ENCODE peak calls at places on chromosomes 1 and 21, in ten cellular contexts. One of them, this sample, is unnamed.

GRCh38 chr1:162889989-162890388 is 29.0 kb upstream of the CCDC190 start:
- DNase-seq in spleen: no peak
- DNase-seq in suprapubic skin: no peak
- DNase-seq in HCT116: no peak
- DNase-seq in esophagus muscularis mucosa: no peak
- DNase-seq in breast epithelium: no peak
- DNase-seq in endothelial cell of umbilical vein: no peak
- DNase-seq in Panc1: no peak
- DNase-seq in H1: no peak
- DNase-seq in prostate gland: no peak
- DNase-seq in this sample: no peak

GRCh38 chr1:1210726-1211540 is 3.0 kb downstream of the TNFRSF4 start:
- DNase-seq in HCT116: no peak
- DNase-seq in spleen: peak; percentile 73
- DNase-seq in breast epithelium: no peak
- DNase-seq in endothelial cell of umbilical vein: no peak
- DNase-seq in esophagus muscularis mucosa: no peak
- DNase-seq in prostate gland: no peak
- DNase-seq in suprapubic skin: no peak
- DNase-seq in H1: no peak
- DNase-seq in Panc1: no peak
- DNase-seq in this sample: no peak

GRCh38 chr1:11967028-11967547 is 13.2 kb upstream of the MFN2 start:
- DNase-seq in prostate gland: peak; percentile 40
- DNase-seq in endothelial cell of umbilical vein: peak; percentile 37
- DNase-seq in HCT116: peak; percentile 54
- DNase-seq in suprapubic skin: no peak
- DNase-seq in H1: peak; percentile 64
- DNase-seq in breast epithelium: no peak
- DNase-seq in esophagus muscularis mucosa: no peak
- DNase-seq in spleen: no peak
- DNase-seq in Panc1: peak; percentile 63
- DNase-seq in this sample: no peak

GRCh38 chr1:223802032-223802431 is 43.7 kb downstream of the TP53BP2 start:
- DNase-seq in endothelial cell of umbilical vein: no peak
- DNase-seq in prostate gland: no peak
- DNase-seq in HCT116: no peak
- DNase-seq in H1: no peak
- DNase-seq in suprapubic skin: no peak
- DNase-seq in spleen: no peak
- DNase-seq in esophagus muscularis mucosa: no peak
- DNase-seq in breast epithelium: no peak
- DNase-seq in Panc1: no peak
- DNase-seq in this sample: no peak

GRCh38 chr1:154809436-154810413 is 60.4 kb downstream of the KCNN3 start:
- DNase-seq in Panc1: no peak
- DNase-seq in endothelial cell of umbilical vein: peak; percentile 62
- DNase-seq in prostate gland: peak; percentile 20
- DNase-seq in esophagus muscularis mucosa: no peak
- DNase-seq in breast epithelium: no peak
- DNase-seq in spleen: no peak
- DNase-seq in H1: no peak
- DNase-seq in suprapubic skin: no peak
- DNase-seq in HCT116: no peak
- DNase-seq in this sample: no peak

GRCh38 chr1:71365451-71365850 is 284.6 kb upstream of the ZRANB2 start:
- DNase-seq in HCT116: no peak
- DNase-seq in prostate gland: no peak
- DNase-seq in Panc1: no peak
- DNase-seq in esophagus muscularis mucosa: no peak
- DNase-seq in spleen: no peak
- DNase-seq in suprapubic skin: no peak
- DNase-seq in H1: no peak
- DNase-seq in breast epithelium: no peak
- DNase-seq in endothelial cell of umbilical vein: no peak
- DNase-seq in this sample: no peak

GRCh38 chr1:26237230-26237966 is 3.4 kb downstream of the CEP85 start:
- DNase-seq in H1: no peak
- DNase-seq in suprapubic skin: no peak
- DNase-seq in endothelial cell of umbilical vein: peak; percentile 45
- DNase-seq in spleen: no peak
- DNase-seq in Panc1: peak; percentile 18
- DNase-seq in HCT116: no peak
- DNase-seq in breast epithelium: no peak
- DNase-seq in esophagus muscularis mucosa: no peak
- DNase-seq in prostate gland: no peak
- DNase-seq in this sample: no peak

GRCh38 chr1:18294437-18295176 is 186.1 kb upstream of the KLHDC7A start:
- DNase-seq in prostate gland: no peak
- DNase-seq in esophagus muscularis mucosa: no peak
- DNase-seq in endothelial cell of umbilical vein: no peak
- DNase-seq in spleen: no peak
- DNase-seq in H1: peak; percentile 78
- DNase-seq in suprapubic skin: no peak
- DNase-seq in breast epithelium: no peak
- DNase-seq in Panc1: no peak
- DNase-seq in HCT116: no peak
- DNase-seq in this sample: no peak

GRCh38 chr1:64965239-64966157 is 851 bp downstream of the JAK1 start:
- DNase-seq in H1: peak; percentile 74
- DNase-seq in spleen: peak; percentile 95
- DNase-seq in HCT116: no peak
- DNase-seq in Panc1: no peak
- DNase-seq in breast epithelium: peak; percentile 65
- DNase-seq in suprapubic skin: peak; percentile 88
- DNase-seq in esophagus muscularis mucosa: no peak
- DNase-seq in prostate gland: peak; percentile 40
- DNase-seq in endothelial cell of umbilical vein: peak; percentile 71
- DNase-seq in this sample: peak; percentile 90

GRCh38 chr1:53195211-53195909 is 1.3 kb upstream of the CPT2 start:
- DNase-seq in esophagus muscularis mucosa: no peak
- DNase-seq in spleen: no peak
- DNase-seq in Panc1: no peak
- DNase-seq in endothelial cell of umbilical vein: no peak
- DNase-seq in prostate gland: no peak
- DNase-seq in suprapubic skin: peak; percentile 54
- DNase-seq in HCT116: no peak
- DNase-seq in H1: no peak
- DNase-seq in breast epithelium: peak; percentile 34
- DNase-seq in this sample: peak; percentile 45

DNA sequence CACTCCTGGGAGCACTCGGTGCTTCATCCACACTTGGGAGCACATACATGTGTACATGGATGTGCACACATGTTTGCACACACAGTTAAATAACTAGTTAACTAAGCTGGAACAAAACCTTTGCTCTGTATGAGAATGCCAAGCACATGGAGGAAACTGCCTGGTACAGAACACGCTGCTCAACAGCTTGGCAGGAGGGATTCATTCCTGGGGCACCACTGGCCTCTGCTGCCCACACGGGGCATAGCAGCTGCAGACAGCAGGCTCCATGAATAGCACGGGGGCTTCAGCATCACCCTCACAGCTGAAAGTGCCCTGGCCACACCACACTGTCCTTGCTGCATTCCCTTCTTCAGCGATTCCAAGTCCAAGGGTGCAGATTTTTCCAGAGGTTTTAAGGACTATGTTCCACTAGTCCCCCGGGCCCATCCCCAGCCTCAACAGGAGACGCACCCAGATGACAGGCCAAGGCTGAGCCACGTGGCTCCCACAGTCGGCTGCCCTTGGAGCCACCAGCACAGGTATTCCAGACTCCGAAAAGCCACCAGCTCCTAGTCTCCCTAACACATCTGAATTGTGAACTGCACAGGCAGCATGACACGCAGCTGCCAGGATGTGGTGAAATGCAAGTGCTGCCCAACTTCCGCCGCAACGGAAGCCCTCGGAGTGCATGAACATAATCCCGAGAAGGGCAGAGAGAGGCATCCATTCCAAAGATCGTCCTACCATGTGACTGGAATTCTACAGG is 16.9 kb downstream of the NPHP4 start:
- DNase-seq in spleen: peak; percentile 88
- DNase-seq in H1: peak; percentile 73
- DNase-seq in breast epithelium: no peak
- DNase-seq in HCT116: no peak
- DNase-seq in Panc1: no peak
- DNase-seq in esophagus muscularis mucosa: no peak
- DNase-seq in prostate gland: peak; percentile 44
- DNase-seq in endothelial cell of umbilical vein: peak; percentile 57
- DNase-seq in suprapubic skin: no peak
- DNase-seq in this sample: peak; percentile 34
- TF ChIP-seq POLR2AphosphoS5 in spleen: no peak
- TF ChIP-seq POLR2AphosphoS5 in H1: no peak
- TF ChIP-seq POLR2AphosphoS5 in breast epithelium: no peak
- TF ChIP-seq POLR2AphosphoS5 in HCT116: no peak
- TF ChIP-seq POLR2AphosphoS5 in Panc1: no peak
- TF ChIP-seq POLR2AphosphoS5 in esophagus muscularis mucosa: no peak
- TF ChIP-seq POLR2AphosphoS5 in prostate gland: no peak
- TF ChIP-seq POLR2AphosphoS5 in endothelial cell of umbilical vein: no peak
- TF ChIP-seq POLR2AphosphoS5 in suprapubic skin: no peak
- TF ChIP-seq POLR2AphosphoS5 in this sample: no peak

GRCh38 chr1:184664042-184664659 is 90.5 kb downstream of the EDEM3 start:
- DNase-seq in spleen: peak; percentile 86
- DNase-seq in prostate gland: peak; percentile 73
- DNase-seq in esophagus muscularis mucosa: peak; percentile 92
- DNase-seq in H1: peak; percentile 94
- DNase-seq in endothelial cell of umbilical vein: peak; percentile 56
- DNase-seq in HCT116: peak; percentile 26
- DNase-seq in Panc1: no peak
- DNase-seq in suprapubic skin: peak; percentile 90
- DNase-seq in breast epithelium: peak; percentile 63
- DNase-seq in this sample: peak; percentile 92

GRCh38 chr1:184658033-184658432 is 96.6 kb downstream of the EDEM3 start:
- DNase-seq in esophagus muscularis mucosa: peak; percentile 21
- DNase-seq in prostate gland: no peak
- DNase-seq in endothelial cell of umbilical vein: no peak
- DNase-seq in suprapubic skin: no peak
- DNase-seq in HCT116: no peak
- DNase-seq in breast epithelium: no peak
- DNase-seq in H1: no peak
- DNase-seq in spleen: no peak
- DNase-seq in Panc1: no peak
- DNase-seq in this sample: no peak

GRCh38 chr1:184661801-184662200 is 92.9 kb downstream of the EDEM3 start:
- DNase-seq in breast epithelium: no peak
- DNase-seq in H1: no peak
- DNase-seq in suprapubic skin: no peak
- DNase-seq in spleen: no peak
- DNase-seq in HCT116: no peak
- DNase-seq in endothelial cell of umbilical vein: no peak
- DNase-seq in esophagus muscularis mucosa: peak; percentile 2
- DNase-seq in Panc1: no peak
- DNase-seq in prostate gland: no peak
- DNase-seq in this sample: no peak

GRCh38 chr1:184664661-184665060 is 90.0 kb downstream of the EDEM3 start:
- DNase-seq in endothelial cell of umbilical vein: no peak
- DNase-seq in Panc1: no peak
- DNase-seq in spleen: no peak
- DNase-seq in esophagus muscularis mucosa: peak; percentile 57
- DNase-seq in suprapubic skin: no peak
- DNase-seq in HCT116: no peak
- DNase-seq in H1: peak; percentile 55
- DNase-seq in breast epithelium: no peak
- DNase-seq in prostate gland: no peak
- DNase-seq in this sample: no peak

DNA sequence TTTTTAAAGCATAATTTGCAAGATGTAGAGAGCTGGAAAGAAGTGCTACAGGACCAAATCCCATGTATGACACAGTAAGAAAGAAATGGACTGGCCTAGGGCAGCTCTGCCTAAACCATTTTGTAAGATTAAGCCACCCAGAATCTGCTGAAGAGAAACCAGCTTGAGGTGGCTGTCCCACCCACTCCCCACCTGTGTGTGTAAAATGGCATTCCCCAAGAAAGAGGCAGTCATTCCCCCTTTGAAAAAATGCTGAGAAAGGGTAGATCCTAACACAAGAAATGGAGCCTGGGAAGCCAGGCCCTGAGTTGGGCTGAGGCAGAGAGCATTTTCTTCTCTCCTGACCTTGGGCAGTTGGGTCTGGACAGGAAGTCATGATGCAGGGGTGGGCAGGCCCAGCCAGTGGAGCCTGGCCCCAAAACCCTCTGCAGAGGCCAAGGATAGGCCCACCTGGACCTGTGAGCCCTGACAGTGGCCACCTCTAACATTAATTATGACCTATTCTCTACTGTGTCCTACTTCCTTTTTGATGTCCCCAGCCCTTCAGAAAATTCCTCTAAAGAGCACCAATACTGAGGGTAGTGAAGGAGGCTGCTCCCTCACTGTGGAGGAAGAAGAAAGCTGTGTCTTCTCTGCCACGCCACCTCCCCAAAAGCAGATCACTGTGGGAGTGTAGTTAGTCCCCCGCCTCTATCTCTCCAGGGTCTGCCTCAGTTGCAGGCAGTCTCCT is 94.0 kb downstream of the EDEM3 start:
- DNase-seq in breast epithelium: no peak
- DNase-seq in esophagus muscularis mucosa: peak; percentile 62
- DNase-seq in HCT116: no peak
- DNase-seq in spleen: no peak
- DNase-seq in prostate gland: no peak
- DNase-seq in suprapubic skin: no peak
- DNase-seq in H1: no peak
- DNase-seq in Panc1: no peak
- DNase-seq in endothelial cell of umbilical vein: no peak
- DNase-seq in this sample: no peak
- H3K4me1 ChIP-seq in breast epithelium: no peaks in the 10 kb centered on the region
- H3K4me1 ChIP-seq in esophagus muscularis mucosa: peaks cover 27% of the 10 kb centered on the region
- H3K4me1 ChIP-seq in HCT116: no peaks in the 10 kb centered on the region
- H3K4me1 ChIP-seq in spleen: peaks cover 12% of the 10 kb centered on the region
- H3K4me1 ChIP-seq in prostate gland: peaks cover 15% of the 10 kb centered on the region
- H3K4me1 ChIP-seq in suprapubic skin: peaks cover 10% of the 10 kb centered on the region
- H3K4me1 ChIP-seq in H1: peaks cover 5% of the 10 kb centered on the region
- H3K4me1 ChIP-seq in Panc1: no peaks in the 10 kb centered on the region
- H3K4me1 ChIP-seq in endothelial cell of umbilical vein: no peaks in the 10 kb centered on the region
- H3K4me1 ChIP-seq in this sample: peaks cover 20% of the 10 kb centered on the region

GRCh38 chr1:225343618-225344017 is 84.2 kb downstream of the LBR start:
- DNase-seq in spleen: no peak
- DNase-seq in suprapubic skin: no peak
- DNase-seq in H1: no peak
- DNase-seq in prostate gland: no peak
- DNase-seq in Panc1: no peak
- DNase-seq in endothelial cell of umbilical vein: peak; percentile 27
- DNase-seq in breast epithelium: no peak
- DNase-seq in esophagus muscularis mucosa: no peak
- DNase-seq in HCT116: peak; percentile 16
- DNase-seq in this sample: no peak
- TF ChIP-seq CTCF in spleen: no peak
- TF ChIP-seq CTCF in suprapubic skin: no peak
- TF ChIP-seq CTCF in H1: no peak
- TF ChIP-seq CTCF in prostate gland: no peak
- TF ChIP-seq CTCF in Panc1: peak; percentile 58
- TF ChIP-seq CTCF in endothelial cell of umbilical vein: no peak
- TF ChIP-seq CTCF in breast epithelium: no peak
- TF ChIP-seq CTCF in esophagus muscularis mucosa: no peak
- TF ChIP-seq CTCF in HCT116: peak; percentile 37
- TF ChIP-seq CTCF in this sample: no peak

DNA sequence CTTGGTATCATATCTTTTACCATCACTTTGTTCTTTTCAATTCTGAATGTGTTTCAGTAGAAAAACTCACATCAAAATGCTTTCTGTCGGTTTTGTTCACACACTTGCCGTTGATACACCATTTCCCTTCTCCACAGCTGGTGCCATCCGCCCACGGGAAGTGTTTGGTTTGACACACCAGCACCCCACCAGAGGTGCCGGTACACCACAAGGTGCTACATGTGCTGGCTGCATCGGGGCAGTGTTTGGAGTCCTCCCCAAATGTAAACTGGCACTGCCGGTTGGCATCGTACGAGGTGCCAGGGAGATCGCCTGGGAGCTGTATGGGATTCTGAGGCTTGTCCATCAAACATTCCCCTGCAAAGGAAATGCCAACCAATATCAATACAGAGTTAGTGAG is 5.0 kb downstream of the ADAMTS1 start:
- DNase-seq in prostate gland: no peak
- DNase-seq in spleen: peak; percentile 76
- DNase-seq in Panc1: no peak
- DNase-seq in HCT116: no peak
- DNase-seq in H1: no peak
- DNase-seq in suprapubic skin: no peak
- DNase-seq in esophagus muscularis mucosa: no peak
- DNase-seq in endothelial cell of umbilical vein: no peak
- DNase-seq in breast epithelium: no peak
- DNase-seq in this sample: no peak
- TF ChIP-seq POLR2AphosphoS5 in prostate gland: no peak
- TF ChIP-seq POLR2AphosphoS5 in spleen: no peak
- TF ChIP-seq POLR2AphosphoS5 in Panc1: no peak
- TF ChIP-seq POLR2AphosphoS5 in HCT116: no peak
- TF ChIP-seq POLR2AphosphoS5 in H1: no peak
- TF ChIP-seq POLR2AphosphoS5 in suprapubic skin: no peak
- TF ChIP-seq POLR2AphosphoS5 in esophagus muscularis mucosa: no peak
- TF ChIP-seq POLR2AphosphoS5 in endothelial cell of umbilical vein: no peak
- TF ChIP-seq POLR2AphosphoS5 in breast epithelium: no peak
- TF ChIP-seq POLR2AphosphoS5 in this sample: no peak

This sample was measured in sigmoid colon.